ENCODE peak calls at places on chromosomes 13 and 19, in nine cellular contexts. M is astrocyte of the cerebellum, U is lung, W is foreskin fibroblast, X is dorsolateral prefrontal cortex, O is tibial nerve, I is fibroblast of lung, L is neural progenitor cell, Y is colonic mucosa. Z is an unnamed sample.

GRCh38 chr19:679418-680286 is 3.5 kb downstream of the FSTL3 start:
- DNase-seq in M (peak), U (peak), W (peak), X (peak), O (peak), I (peak), L (peak), Y (peak), Z (peak)

GRCh38 chr19:43504426-43505185 is at the start of gene PHLDB3:
- DNase-seq in M (no peak), U (peak), W (no peak), X (peak), O (no peak), I (peak), L (no peak), Y (peak), Z (no peak)

GRCh38 chr13:20798027-20798426 is 24.3 kb upstream of the EEF1AKMT1 start:
- DNase-seq in M (no peak), U (no peak), W (no peak), X (no peak), O (no peak), I (no peak), L (no peak), Y (no peak), Z (no peak)

GRCh38 chr13:97977376-97977705 is 23.9 kb downstream of the IPO5 start:
- DNase-seq in M (no peak), U (no peak), W (no peak), X (no peak), O (no peak), I (peak), L (no peak), Y (no peak), Z (no peak)

GRCh38 chr19:40744554-40745401 is 5.5 kb downstream of the ACTMAP start:
- DNase-seq in M (no peak), U (peak), W (no peak), X (no peak), O (no peak), I (no peak), L (peak), Y (no peak), Z (no peak)

GRCh38 chr19:37948362-37948761 is 41.4 kb downstream of the SIPA1L3 start:
- DNase-seq in M (no peak), U (no peak), W (no peak), X (no peak), O (no peak), I (no peak), L (no peak), Y (no peak), Z (no peak)

GRCh38 chr19:50147462-50148423 is 15.3 kb downstream of the IZUMO2 start:
- DNase-seq in M (peak), U (peak), W (peak), X (peak), O (peak), I (peak), L (peak), Y (peak), Z (peak)

GRCh38 chr13:94343243-94343585 is 136.3 kb downstream of the DCT start:
- DNase-seq in M (no peak), U (no peak), W (no peak), X (no peak), O (no peak), I (peak), L (peak), Y (no peak), Z (no peak)

GRCh38 chr19:1265611-1266115 is 3.5 kb upstream of the CIRBP start:
- DNase-seq in M (no peak), U (no peak), W (peak), X (peak), O (no peak), I (peak), L (no peak), Y (peak), Z (peak)

GRCh38 chr13:26425439-26426358 is 131.8 kb upstream of the WASF3 start:
- DNase-seq in M (no peak), U (peak), W (no peak), X (no peak), O (no peak), I (peak), L (no peak), Y (no peak), Z (peak)

GRCh38 chr13:112616586-112617381 is 28.8 kb upstream of the TUBGCP3 start:
- DNase-seq in M (no peak), U (no peak), W (peak), X (no peak), O (no peak), I (peak), L (peak), Y (peak), Z (peak)

GRCh38 chr13:110319774-110320509 is 12.9 kb downstream of the COL4A2 start:
- DNase-seq in M (peak), U (no peak), W (no peak), X (no peak), O (no peak), I (peak), L (no peak), Y (no peak), Z (peak)

GRCh38 chr19:15251010-15251748 is 18.9 kb upstream of the EPHX3 start:
- DNase-seq in M (no peak), U (no peak), W (peak), X (no peak), O (no peak), I (peak), L (no peak), Y (no peak), Z (peak)

GRCh38 chr13:26618726-26619125 is 61.2 kb downstream of the WASF3 start:
- DNase-seq in M (peak), U (no peak), W (no peak), X (no peak), O (no peak), I (peak), L (no peak), Y (no peak), Z (no peak)

GRCh38 chr19:2629491-2630351 is 72.8 kb downstream of the GNG7 start:
- DNase-seq in M (no peak), U (no peak), W (no peak), X (no peak), O (peak), I (no peak), L (no peak), Y (no peak), Z (no peak)

GRCh38 chr19:49502866-49503581 is 6.8 kb downstream of the RPS11 start:
- DNase-seq in M (peak), U (no peak), W (peak), X (no peak), O (peak), I (peak), L (peak), Y (no peak), Z (peak)

GRCh38 chr19:12983561-12984142 is 11.6 kb upstream of the NFIX start:
- DNase-seq in M (no peak), U (peak), W (peak), X (peak), O (peak), I (peak), L (peak), Y (peak), Z (peak)

GRCh38 chr19:36564391-36564790 is 8.7 kb downstream of the ZNF529 start:
- DNase-seq in M (no peak), U (no peak), W (no peak), X (no peak), O (no peak), I (peak), L (no peak), Y (no peak), Z (no peak)
- H3K4me3 ChIP-seq in M (no peak), U (no peak), W (no peak), X (no peak), O (no peak), I (no peak), L (no peak), Y (no peak), Z (no peak)

DNA sequence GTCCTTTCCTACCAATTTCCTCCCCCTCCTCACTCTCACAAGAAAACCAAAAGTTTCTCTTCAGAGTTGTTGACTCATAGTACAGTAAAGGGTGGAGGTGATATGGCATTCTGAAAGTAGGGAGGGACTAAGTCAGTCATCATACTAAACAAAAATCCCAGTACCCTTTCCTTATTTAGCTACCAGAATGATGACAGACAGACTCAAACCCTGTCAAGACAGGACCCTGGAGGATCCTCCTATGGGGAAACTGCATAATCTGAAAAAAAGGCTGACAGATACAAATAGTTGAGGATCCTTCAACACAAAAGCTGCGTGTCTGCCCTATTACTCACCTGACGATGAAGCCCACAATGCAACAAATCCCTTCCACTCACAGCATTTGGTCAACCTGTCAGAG is 55.5 kb downstream of the CYSLTR2 start:
- DNase-seq in M (no peak), U (no peak), W (no peak), X (no peak), O (no peak), I (peak), L (no peak), Y (no peak), Z (no peak)
- TF ChIP-seq CTCF in M (no peak), U (no peak), W (no peak), X (no peak), O (no peak), I (no peak), L (no peak), Y (no peak), Z (no peak)

GRCh38 chr19:7867092-7867844 is 6.9 kb downstream of the PRR36 start:
- DNase-seq in M (no peak), U (no peak), W (no peak), X (no peak), O (no peak), I (no peak), L (no peak), Y (no peak), Z (no peak)

GRCh38 chr19:7869910-7870511 is 4.2 kb downstream of the PRR36 start:
- DNase-seq in M (no peak), U (no peak), W (no peak), X (no peak), O (no peak), I (no peak), L (peak), Y (peak), Z (peak)

GRCh38 chr19:7869453-7869909 is 4.7 kb downstream of the PRR36 start:
- DNase-seq in M (no peak), U (peak), W (no peak), X (no peak), O (no peak), I (no peak), L (peak), Y (peak), Z (peak)

GRCh38 chr19:7868671-7869452 is 5.3 kb downstream of the PRR36 start:
- DNase-seq in M (no peak), U (peak), W (peak), X (no peak), O (peak), I (peak), L (peak), Y (peak), Z (peak)

GRCh38 chr19:7868326-7868670 is 5.9 kb downstream of the PRR36 start:
- DNase-seq in M (no peak), U (no peak), W (no peak), X (no peak), O (no peak), I (no peak), L (no peak), Y (no peak), Z (no peak)
- H3K4me3 ChIP-seq in M (no peak), U (no peak), W (no peak), X (no peak), O (no peak), I (no peak), L (no peak), Y (peak), Z (no peak)

DNA sequence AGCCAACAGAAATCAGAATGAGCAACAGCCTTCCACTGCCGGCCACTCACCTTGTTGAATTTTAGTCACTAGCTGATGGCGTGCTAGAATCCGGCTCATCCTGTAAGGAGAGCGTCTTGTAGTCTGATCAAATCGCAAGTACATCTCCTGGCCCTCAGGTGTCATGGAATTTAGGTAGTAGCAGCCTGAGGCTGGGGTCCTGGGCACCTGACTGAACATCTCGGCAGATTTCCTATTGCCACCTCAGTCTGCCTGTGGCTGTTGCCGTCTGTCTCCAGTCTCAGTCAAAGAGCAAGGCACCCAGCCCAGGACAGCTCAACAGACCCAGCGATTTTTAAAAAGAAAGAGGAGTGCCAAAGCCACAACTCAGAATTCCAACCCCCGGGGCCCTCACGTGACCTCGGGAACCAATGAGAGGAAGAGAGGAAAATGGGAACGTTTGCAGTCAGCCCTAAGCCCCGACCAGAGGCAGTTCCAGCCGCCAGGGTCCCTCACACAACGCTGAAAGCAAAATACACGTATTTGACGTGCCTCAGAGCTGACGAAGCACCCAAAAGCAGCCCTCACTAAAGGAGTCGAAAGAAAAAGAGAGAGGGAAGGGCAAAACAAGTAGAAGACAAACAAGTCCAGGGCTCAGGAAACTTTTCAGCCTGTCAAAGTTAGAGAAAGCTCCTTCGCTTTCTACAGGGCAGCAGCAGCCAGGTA is at the start of gene STARD13:
- DNase-seq in M (peak), U (peak), W (peak), X (peak), O (peak), I (peak), L (peak), Y (peak), Z (peak)
- TF ChIP-seq CTCF in M (peak), U (peak), W (peak), X (peak), O (peak), I (peak), L (peak), Y (peak), Z (peak)

GRCh38 chr13:109272595-109273325 is 513.6 kb downstream of the IRS2 start:
- DNase-seq in M (no peak), U (no peak), W (no peak), X (no peak), O (no peak), I (peak), L (no peak), Y (no peak), Z (peak)
- H3K4me3 ChIP-seq in M (peak), U (no peak), W (no peak), X (no peak), O (no peak), I (no peak), L (no peak), Y (no peak), Z (peak)

DNA sequence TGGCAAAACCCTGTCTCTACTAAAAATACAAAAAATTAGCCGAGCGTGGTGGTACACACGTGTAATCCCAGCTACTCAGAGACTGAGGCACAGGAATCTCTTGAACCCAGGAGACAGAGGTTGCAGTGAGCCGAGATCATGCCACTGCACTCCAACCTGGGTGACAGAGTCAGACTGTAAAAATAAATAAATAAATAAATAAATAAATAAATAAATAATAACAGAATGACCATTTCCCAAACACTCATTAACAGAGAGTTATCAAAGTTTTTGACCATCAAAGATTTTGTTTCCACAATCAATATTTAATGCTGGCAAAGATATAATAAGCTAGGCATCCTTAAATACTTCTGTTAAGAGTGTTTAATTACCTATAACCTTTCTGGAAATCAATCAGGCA is 299.4 kb downstream of the KCTD12 start:
- DNase-seq in M (no peak), U (no peak), W (no peak), X (no peak), O (no peak), I (no peak), L (no peak), Y (no peak), Z (no peak)
- TF ChIP-seq CTCF in M (no peak), U (no peak), W (no peak), X (no peak), O (no peak), I (no peak), L (no peak), Y (no peak), Z (no peak)